ENCODE peak calls at places on chromosomes 11 and 22, in five cellular contexts. Q, C, I, Z and A are unnamed samples.

GRCh38 chr11:34425863-34426262 is 12.9 kb upstream of the CAT start:
- DNase-seq in Q (no peak), C (no peak), Z (no peak), I (no peak), A (no peak)

GRCh38 chr11:125465254-125465653 is 30.8 kb downstream of the FEZ1 start:
- DNase-seq in C (no peak), Z (peak; percentile 68), I (no peak), Q (no peak), A (no peak)

GRCh38 chr11:35487532-35488078 is 37.8 kb downstream of the PAMR1 start:
- DNase-seq in I (no peak), Z (peak; percentile 60), C (no peak), Q (no peak), A (no peak)

GRCh38 chr11:46438211-46438610 is 46.6 kb upstream of the CHRM4 start:
- DNase-seq in Z (no peak), I (no peak), C (no peak), Q (no peak), A (no peak)

GRCh38 chr11:60842688-60843605 is 1.0 kb downstream of the CCDC86 start:
- DNase-seq in Z (peak; percentile 47), I (no peak), C (no peak), Q (no peak), A (no peak)

GRCh38 chr11:316031-316701 is 2.3 kb downstream of the IFITM1 start:
- DNase-seq in I (peak; percentile 64), C (no peak), Q (peak; percentile 45), Z (peak; percentile 77), A (no peak)

GRCh38 chr22:27347951-27348350 is 453.6 kb downstream of the MN1 start:
- DNase-seq in I (no peak), Q (no peak), Z (no peak), C (no peak), A (no peak)

GRCh38 chr22:21961886-21962654 is 9.4 kb upstream of the PPM1F start:
- DNase-seq in C (no peak), Z (no peak), Q (no peak), I (no peak), A (no peak)

GRCh38 chr22:40491990-40492631 is 121.7 kb downstream of the SGSM3 start:
- DNase-seq in Z (no peak), I (no peak), Q (no peak), C (no peak), A (no peak)

GRCh38 chr11:77198440-77198849 is 70.4 kb downstream of the MYO7A start:
- DNase-seq in C (no peak), Z (peak; percentile 93), I (no peak), Q (peak; percentile 28), A (peak; percentile 58)

GRCh38 chr11:33684003-33684715 is 16.5 kb downstream of the C11orf91 start:
- DNase-seq in Q (no peak), I (no peak), C (no peak), Z (no peak), A (no peak)

GRCh38 chr11:98772799-98773198 is 247.9 kb upstream of the CNTN5 start:
- DNase-seq in Z (no peak), C (no peak), Q (no peak), I (no peak), A (no peak)

GRCh38 chr11:127675602-127676001 is 675.0 kb upstream of the KIRREL3 start:
- DNase-seq in Z (no peak), C (no peak), Q (no peak), I (no peak), A (no peak)

GRCh38 chr11:11605181-11605580 is 16.6 kb downstream of the GALNT18 start:
- DNase-seq in C (no peak), Z (no peak), Q (no peak), I (no peak), A (no peak)

GRCh38 chr11:12133539-12134238 is 23.3 kb downstream of the MICAL2 start:
- DNase-seq in Q (no peak), C (no peak), I (no peak), Z (no peak), A (no peak)

GRCh38 chr11:74022541-74022940 is 13.7 kb upstream of the UCP3 start:
- DNase-seq in Q (no peak), C (no peak), Z (no peak), I (no peak), A (no peak)

GRCh38 chr11:74021998-74022397 is 13.1 kb upstream of the UCP3 start:
- DNase-seq in I (no peak), Z (no peak), C (no peak), Q (no peak), A (no peak)

GRCh38 chr11:74023291-74023690 is 14.4 kb upstream of the UCP3 start:
- DNase-seq in Z (no peak), C (no peak), Q (no peak), I (no peak), A (no peak)

GRCh38 chr11:74024630-74025029 is 15.7 kb upstream of the UCP3 start:
- DNase-seq in Q (peak; percentile 51), I (peak; percentile 60), C (peak; percentile 50), Z (no peak), A (peak; percentile 45)

DNA sequence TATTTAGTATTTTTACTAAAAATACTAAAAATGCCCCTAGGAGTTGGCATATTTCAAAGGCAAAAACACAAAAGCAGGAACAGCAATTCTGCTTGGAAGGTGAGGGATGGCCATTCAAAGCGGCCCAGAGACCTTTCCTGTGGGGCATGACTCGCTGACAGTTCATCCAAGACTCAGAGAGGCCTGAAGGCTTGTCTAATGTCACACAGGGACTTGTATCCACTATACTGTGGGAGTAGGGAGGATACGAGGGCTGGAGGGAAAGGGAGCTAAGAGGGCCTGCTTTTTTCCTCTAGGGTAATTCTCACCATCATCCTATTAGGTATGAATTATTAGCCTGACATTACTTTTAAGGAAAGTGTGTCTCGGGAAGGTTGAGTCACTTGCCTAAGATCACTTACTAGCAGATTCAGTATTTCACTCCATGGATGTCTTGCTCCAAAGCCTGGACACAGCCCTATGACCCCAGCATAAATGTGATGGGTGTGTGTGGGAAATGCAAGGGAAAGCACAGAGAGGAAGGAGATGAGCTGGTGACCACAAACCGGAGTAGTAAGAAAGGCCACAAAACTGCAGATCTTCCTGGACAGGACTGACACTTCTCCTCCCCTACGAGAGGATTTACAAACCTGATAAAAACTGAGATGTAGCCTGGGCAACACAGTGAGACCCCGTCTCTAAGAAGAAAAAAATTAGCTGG is 16.7 kb upstream of the UCP3 start:
- DNase-seq in I (no peak), Z (no peak), Q (no peak), C (no peak), A (no peak)
- H3K36me3 ChIP-seq in I (peaks cover 33% of the 10 kb centered on the region), Z (peaks cover 1% of the 10 kb centered on the region), Q (no peaks in the 10 kb centered on the region), C (no peaks in the 10 kb centered on the region), A (peaks cover 8% of the 10 kb centered on the region)

GRCh38 chr11:59607703-59608454 is 7.7 kb downstream of the OSBP start:
- DNase-seq in Z (no peak), I (no peak), Q (no peak), C (no peak), A (no peak)

GRCh38 chr11:59600234-59600633 is 15.3 kb downstream of the OSBP start:
- DNase-seq in I (no peak), C (no peak), Q (no peak), Z (no peak), A (no peak)

GRCh38 chr11:59601788-59602187 is 13.8 kb downstream of the OSBP start:
- DNase-seq in Z (no peak), Q (no peak), I (no peak), C (no peak), A (no peak)

GRCh38 chr11:59600636-59601035 is 14.9 kb downstream of the OSBP start:
- DNase-seq in I (no peak), C (no peak), Z (no peak), Q (no peak), A (no peak)

GRCh38 chr11:59602432-59602831 is 13.1 kb downstream of the OSBP start:
- DNase-seq in Z (no peak), I (no peak), Q (no peak), C (no peak), A (no peak)
- H3K36me3 ChIP-seq in Z (peaks cover 45% of the 10 kb centered on the region), I (peaks cover 99% of the 10 kb centered on the region), Q (peaks cover 7% of the 10 kb centered on the region), C (peaks cover 71% of the 10 kb centered on the region), A (peaks cover 96% of the 10 kb centered on the region)

DNA sequence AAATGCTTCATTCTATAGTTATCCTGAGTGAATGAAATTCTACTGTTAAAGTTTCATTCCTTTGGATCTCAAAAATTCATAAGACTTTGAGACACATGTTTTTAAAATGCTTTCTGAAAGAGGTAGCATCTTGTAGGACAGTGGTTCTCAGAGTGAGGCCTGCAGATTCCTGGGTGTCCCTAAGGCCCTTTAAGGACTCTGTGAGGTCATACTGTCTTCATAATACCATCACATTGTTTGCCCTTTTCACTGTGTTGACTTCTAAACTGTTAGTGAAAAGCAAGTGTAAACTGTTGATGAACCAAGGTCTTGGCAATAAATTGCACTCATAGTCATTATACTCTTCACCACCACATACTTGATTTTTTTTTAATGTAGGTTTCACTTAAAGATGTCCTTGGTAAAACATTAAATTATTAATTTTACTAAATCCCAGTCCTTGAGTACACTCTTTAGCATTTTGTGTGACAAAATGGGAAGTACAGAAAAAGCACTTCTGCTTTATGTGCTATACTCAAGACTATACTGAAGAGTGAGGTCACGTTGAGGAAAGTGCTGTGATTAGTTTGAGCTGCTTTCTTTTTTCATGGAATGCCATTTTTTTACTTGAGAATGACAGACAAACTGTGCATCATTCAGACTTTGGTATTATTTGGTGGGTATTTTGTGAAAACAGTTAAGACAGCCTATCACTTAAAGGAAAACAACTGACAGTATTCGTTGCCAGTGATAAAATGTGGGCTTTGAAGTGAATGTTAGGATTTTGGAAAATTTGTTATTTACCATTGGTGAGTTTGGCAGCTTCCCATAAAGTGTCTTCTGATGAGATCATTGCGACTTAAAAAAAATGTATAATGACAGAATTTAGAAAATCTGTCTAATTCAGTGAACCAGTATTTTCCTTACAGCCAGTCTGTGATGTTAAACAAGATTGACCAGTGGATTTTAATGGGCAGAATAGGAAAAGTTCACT is 61.1 kb downstream of the SPECC1L start:
- DNase-seq in Q (no peak), I (no peak), C (no peak), Z (no peak), A (no peak)
- H3K36me3 ChIP-seq in Q (no peaks in the 10 kb centered on the region), I (peaks cover 61% of the 10 kb centered on the region), C (peaks cover 11% of the 10 kb centered on the region), Z (peaks cover 11% of the 10 kb centered on the region), A (peaks cover 16% of the 10 kb centered on the region)

GRCh38 chr22:46854125-46854870 is 91.8 kb downstream of the TBC1D22A start:
- DNase-seq in I (no peak), Z (peak; percentile 65), Q (peak; percentile 81), C (no peak), A (peak; percentile 76)
- H3K36me3 ChIP-seq in I (peaks cover 9% of the 10 kb centered on the region), Z (no peaks in the 10 kb centered on the region), Q (no peaks in the 10 kb centered on the region), C (no peaks in the 10 kb centered on the region), A (no peaks in the 10 kb centered on the region)